ENCODE peak calls at places on chromosomes 11 and 22, in five cellular contexts. P, F, X, E and Y are unnamed samples.

GRCh38 chr11:28227460-28227859 is 119.3 kb downstream of the METTL15 start:
- DNase-seq in P (no peak), F (no peak), X (no peak), E (no peak), Y (no peak)

GRCh38 chr11:85795712-85796487 is 15.0 kb downstream of the SYTL2 start:
- DNase-seq in P (no peak), F (no peak), X (no peak), E (no peak), Y (no peak)

GRCh38 chr11:84236436-84236835 is 950.3 kb upstream of the CCDC90B start:
- DNase-seq in P (no peak), F (no peak), X (no peak), E (no peak), Y (no peak)

GRCh38 chr11:47215366-47215925 is 672 bp downstream of the DDB2 start:
- DNase-seq in P (no peak), F (no peak), X (peak; percentile 34), E (no peak), Y (no peak)

GRCh38 chr11:3837793-3838192 is 3.0 kb downstream of the RHOG start:
- DNase-seq in P (no peak), F (no peak), X (no peak), E (peak; percentile 54), Y (no peak)

GRCh38 chr11:85062626-85063025 is 564.5 kb downstream of the DLG2 start:
- DNase-seq in P (no peak), F (no peak), X (no peak), E (no peak), Y (no peak)

GRCh38 chr11:38718049-38718448 is 2120.0 kb upstream of the RAG2 start:
- DNase-seq in P (no peak), F (no peak), X (peak; percentile 12), E (no peak), Y (no peak)

GRCh38 chr11:46348566-46348981 is 1.3 kb downstream of the DGKZ start:
- DNase-seq in P (no peak), F (no peak), X (no peak), E (peak; percentile 39), Y (no peak)

GRCh38 chr11:35066783-35067476 is 72.0 kb upstream of the CD44 start:
- DNase-seq in P (no peak), F (no peak), X (no peak), E (peak; percentile 25), Y (no peak)

GRCh38 chr11:68118753-68119448 is 2.3 kb downstream of the CHKA start:
- DNase-seq in P (no peak), F (no peak), X (peak; percentile 47), E (peak; percentile 50), Y (no peak)

GRCh38 chr22:42039271-42039670 is 31.3 kb downstream of the NAGA start:
- DNase-seq in P (no peak), F (no peak), X (no peak), E (no peak), Y (no peak)

GRCh38 chr11:43772733-43773132 is 92.2 kb downstream of the HSD17B12 start:
- DNase-seq in P (no peak), F (no peak), X (no peak), E (no peak), Y (no peak)

GRCh38 chr11:12223771-12224536 is 113.6 kb downstream of the MICAL2 start:
- DNase-seq in P (no peak), F (peak; percentile 82), X (no peak), E (peak; percentile 60), Y (no peak)

GRCh38 chr22:23402275-23403151 is 177.6 kb downstream of the IGLL1 start:
- DNase-seq in P (peak; percentile 44), F (peak; percentile 87), X (peak; percentile 93), E (peak; percentile 80), Y (peak; percentile 28)

GRCh38 chr11:3613998-3614741 is 27.6 kb downstream of the ART5 start:
- DNase-seq in P (no peak), F (no peak), X (no peak), E (no peak), Y (no peak)

GRCh38 chr11:61737636-61738386 is 14.6 kb upstream of the MYRF start:
- DNase-seq in P (no peak), F (no peak), X (no peak), E (no peak), Y (no peak)

GRCh38 chr22:21446128-21446826 is 20.9 kb upstream of the TMEM191C start:
- DNase-seq in P (no peak), F (peak; percentile 3), X (peak; percentile 1), E (no peak), Y (no peak)

GRCh38 chr11:30876656-30877371 is 290.7 kb upstream of the MPPED2 start:
- DNase-seq in P (no peak), F (no peak), X (no peak), E (no peak), Y (no peak)

GRCh38 chr11:111302298-111302697 is 4.0 kb downstream of the POU2AF3 start:
- DNase-seq in P (no peak), F (no peak), X (no peak), E (peak; percentile 66), Y (no peak)

GRCh38 chr11:61150656-61151544 is 10.3 kb downstream of the VPS37C start:
- DNase-seq in P (no peak), F (no peak), X (peak; percentile 53), E (no peak), Y (no peak)

GRCh38 chr11:71459076-71459766 is 6.2 kb downstream of the NADSYN1 start:
- DNase-seq in P (no peak), F (no peak), X (no peak), E (no peak), Y (no peak)

GRCh38 chr11:30292545-30292944 is 30.4 kb upstream of the ARL14EP start:
- DNase-seq in P (no peak), F (no peak), X (no peak), E (no peak), Y (no peak)

GRCh38 chr11:101582242-101583052 is 1.4 kb downstream of the TRPC6 start:
- DNase-seq in P (no peak), F (no peak), X (peak; percentile 40), E (no peak), Y (peak; percentile 9)

GRCh38 chr11:134049303-134049702 is 19.6 kb upstream of the JAM3 start:
- DNase-seq in P (no peak), F (no peak), X (no peak), E (no peak), Y (no peak)

GRCh38 chr11:41306435-41306834 is 153.0 kb downstream of the LRRC4C start:
- DNase-seq in P (no peak), F (no peak), X (no peak), E (no peak), Y (peak; percentile 72)

GRCh38 chr22:22506736-22507135 is 1.8 kb downstream of the ZNF280B start:
- DNase-seq in P (no peak), F (no peak), X (no peak), E (no peak), Y (no peak)

GRCh38 chr11:133995066-133995465 is 38.3 kb upstream of the IGSF9B start:
- DNase-seq in P (no peak), F (no peak), X (no peak), E (no peak), Y (no peak)

GRCh38 chr22:22404598-22405284 is 103.8 kb downstream of the ZNF280B start:
- DNase-seq in P (no peak), F (no peak), X (no peak), E (no peak), Y (no peak)

GRCh38 chr11:35192347-35192746 is 53.4 kb downstream of the CD44 start:
- DNase-seq in P (peak; percentile 53), F (no peak), X (no peak), E (peak; percentile 52), Y (no peak)

DNA sequence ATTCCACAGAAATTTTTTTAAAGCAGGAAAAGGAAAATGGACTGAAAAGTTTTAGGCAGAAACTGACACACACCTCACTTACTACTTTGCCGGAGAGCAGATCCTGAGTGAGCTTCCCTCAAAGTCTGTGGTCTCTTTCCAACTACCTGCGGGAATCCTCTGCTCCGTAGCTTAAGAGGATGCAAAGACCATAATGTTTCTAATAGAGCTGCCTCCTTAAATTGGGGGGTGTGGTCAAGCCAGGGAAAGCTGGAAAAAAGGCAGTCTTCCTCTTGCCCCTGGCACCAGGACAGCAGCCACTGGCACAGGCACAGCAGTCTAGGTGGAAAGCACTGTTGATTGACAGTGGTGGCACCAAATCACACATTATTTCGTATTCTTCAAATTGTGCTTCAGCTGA is at the start of gene ETS1:
- DNase-seq in P (no peak), F (no peak), X (peak; percentile 49), E (no peak), Y (no peak)
- H3K4me3 ChIP-seq in P (peak within 1 kb of the TSS; percentile 48), F (no peak within 1 kb of the TSS), X (peak within 1 kb of the TSS; percentile 10), E (no peak within 1 kb of the TSS), Y (peak within 1 kb of the TSS; percentile 40)

GRCh38 chr22:39664485-39665200 is 94.1 kb downstream of the CACNA1I start:
- DNase-seq in P (no peak), F (no peak), X (peak; percentile 92), E (peak; percentile 24), Y (no peak)

GRCh38 chr22:39661501-39661841 is 90.9 kb downstream of the CACNA1I start:
- DNase-seq in P (no peak), F (no peak), X (no peak), E (no peak), Y (no peak)

GRCh38 chr22:39663751-39664150 is 93.2 kb downstream of the CACNA1I start:
- DNase-seq in P (no peak), F (no peak), X (peak; percentile 23), E (peak; percentile 43), Y (no peak)

GRCh38 chr22:39661842-39662676 is 91.5 kb downstream of the CACNA1I start:
- DNase-seq in P (no peak), F (no peak), X (peak; percentile 78), E (peak; percentile 70), Y (no peak)

GRCh38 chr22:39662677-39663034 is 92.1 kb downstream of the CACNA1I start:
- DNase-seq in P (no peak), F (no peak), X (peak; percentile 55), E (no peak), Y (no peak)
- H3K27me3 ChIP-seq in P (peaks cover 87% of the 10 kb centered on the region), F (peaks cover 29% of the 10 kb centered on the region), X (peaks cover 81% of the 10 kb centered on the region), E (peaks cover 69% of the 10 kb centered on the region), Y (peaks cover 50% of the 10 kb centered on the region)

DNA sequence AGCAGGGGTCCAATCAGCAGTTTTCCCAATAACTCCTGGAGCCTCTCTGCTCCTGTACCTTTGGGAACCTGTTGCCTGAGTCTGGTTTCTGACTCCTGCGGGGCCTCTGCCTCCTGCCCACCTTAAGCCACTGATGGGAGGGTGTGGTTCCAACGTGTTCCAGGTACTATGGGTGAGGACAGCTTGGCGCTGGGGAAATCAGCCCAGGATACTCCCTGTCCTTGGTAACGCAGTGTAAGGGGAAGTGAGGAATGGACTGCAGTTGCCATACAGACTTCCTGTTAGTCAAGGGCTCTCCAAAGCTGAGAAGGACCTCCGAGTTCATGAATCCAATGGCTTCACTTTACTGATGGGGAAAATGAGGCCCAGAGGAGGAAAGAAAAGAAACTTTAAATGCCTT is 1.2 kb upstream of the MARK2 start:
- DNase-seq in P (no peak), F (no peak), X (no peak), E (peak; percentile 40), Y (no peak)
- H3K27ac ChIP-seq in P (peak overlapping the region; percentile 83), F (peak overlapping the region; percentile 93), X (no peak overlapping the region), E (peak overlapping the region; percentile 90), Y (no peak overlapping the region)

DNA sequence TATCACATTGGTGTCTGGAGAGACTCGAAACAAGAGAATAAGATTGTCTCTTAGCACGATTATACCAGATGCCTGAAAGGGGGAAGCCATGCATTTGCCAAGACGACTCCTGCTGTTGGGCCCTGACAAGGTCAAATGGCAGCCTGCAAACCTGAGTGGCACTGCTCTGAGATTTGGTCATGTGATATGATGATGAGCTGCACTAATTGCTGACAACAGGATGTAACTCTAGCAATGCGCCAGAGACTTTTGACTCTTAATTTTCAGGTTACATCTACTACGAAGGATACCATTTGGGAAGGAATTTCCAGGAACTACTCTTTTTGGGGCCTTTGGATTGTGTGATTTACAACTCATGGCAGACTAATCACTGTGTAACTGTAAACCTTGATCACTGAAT is 13.1 kb downstream of the TREH start:
- DNase-seq in P (no peak), F (no peak), X (no peak), E (no peak), Y (no peak)
- H3K4me3 ChIP-seq in P (no peak overlapping the region), F (no peak overlapping the region), X (no peak overlapping the region), E (no peak overlapping the region), Y (no peak overlapping the region)

GRCh38 chr22:49331223-49331815 is 496.4 kb downstream of the BRD1 start:
- DNase-seq in P (no peak), F (no peak), X (no peak), E (peak; percentile 0), Y (no peak)
- H3K27me3 ChIP-seq in P (no peaks in the 10 kb centered on the region), F (no peaks in the 10 kb centered on the region), X (no peaks in the 10 kb centered on the region), E (no peaks in the 10 kb centered on the region), Y (no peaks in the 10 kb centered on the region)